ENCODE peak calls at places on chromosomes 3 and 15, in four cellular contexts. U is K562, H is WTC11, R is H1. Z is an unnamed sample.

GRCh38 chr15:78308422-78309021 is 9.1 kb upstream of the SKIC8 start:
- DNase-seq in R (peak; percentile 57), H (peak; percentile 95), U (peak; percentile 77), Z (peak; percentile 89)

GRCh38 chr3:111796566-111796965 is 62.5 kb upstream of the PHLDB2 start:
- DNase-seq in U (no peak), H (no peak), R (no peak), Z (no peak)

GRCh38 chr3:126888186-126888760 is 94.6 kb upstream of the PLXNA1 start:
- DNase-seq in R (no peak), H (no peak), U (no peak), Z (no peak)

GRCh38 chr3:38457111-38458003 is 3.7 kb downstream of the ACVR2B start:
- DNase-seq in U (peak; percentile 48), H (no peak), R (no peak), Z (no peak)

GRCh38 chr3:60240558-60240957 is 1010.7 kb downstream of the FHIT start:
- DNase-seq in R (no peak), H (no peak), U (no peak), Z (no peak)

GRCh38 chr15:48373855-48374421 is 42.7 kb downstream of the DUT start:
- DNase-seq in H (no peak), U (peak; percentile 47), R (no peak), Z (no peak)

GRCh38 chr15:64947211-64947610 is 35.5 kb downstream of the ANKDD1A start:
- DNase-seq in R (no peak), H (no peak), U (no peak), Z (no peak)

GRCh38 chr15:65426216-65426853 is 3.6 kb upstream of the IGDCC4 start:
- DNase-seq in R (no peak), H (no peak), U (no peak), Z (no peak)

GRCh38 chr15:65896231-65896630 is 26.9 kb downstream of the RAB11A start:
- DNase-seq in U (no peak), H (no peak), R (no peak), Z (no peak)

GRCh38 chr3:34351857-34352545 is 553.6 kb downstream of the PDCD6IP start:
- DNase-seq in U (no peak), H (no peak), R (no peak), Z (no peak)

GRCh38 chr3:58207954-58208353 is 2.8 kb downstream of the DNASE1L3 start:
- DNase-seq in H (no peak), R (no peak), U (no peak), Z (no peak)

GRCh38 chr3:187368251-187368733 is at the start of gene RTP4:
- DNase-seq in R (no peak), U (no peak), H (no peak), Z (no peak)

GRCh38 chr3:175207361-175207760 is 348.2 kb downstream of the NAALADL2 start:
- DNase-seq in R (no peak), H (no peak), U (no peak), Z (no peak)

GRCh38 chr3:159252772-159253384 is 451.0 kb downstream of the MFSD1 start:
- DNase-seq in U (peak; percentile 52), H (no peak), R (no peak), Z (peak; percentile 36)

GRCh38 chr3:178275793-178276192 is 260.4 kb upstream of the KCNMB2 start:
- DNase-seq in R (no peak), U (no peak), H (no peak), Z (no peak)

GRCh38 chr15:34886134-34886533 is 83.4 kb downstream of the AQR start:
- DNase-seq in H (no peak), R (no peak), U (no peak), Z (no peak)

GRCh38 chr15:89101302-89102191 is 13.3 kb downstream of the ABHD2 start:
- DNase-seq in R (no peak), U (no peak), H (no peak), Z (no peak)
- TF ChIP-seq TEAD4 in R (no peak), U (no peak), H (no peak), Z (peak; percentile 66)

GRCh38 chr3:129119365-129120100 is 2.1 kb downstream of the RAB43 start:
- DNase-seq in R (no peak), U (peak; percentile 54), H (no peak), Z (no peak)
- TF ChIP-seq TEAD4 in R (no peak), U (no peak), H (no peak), Z (no peak)

GRCh38 chr3:45992820-45993219 is 2.8 kb downstream of the FYCO1 start:
- DNase-seq in H (no peak), R (no peak), U (no peak), Z (no peak)
- TF ChIP-seq TEAD4 in H (no peak), R (no peak), U (no peak), Z (peak; percentile 8)

GRCh38 chr15:56765252-56765651 is 31.9 kb upstream of the ZNF280D start:
- DNase-seq in R (no peak), H (no peak), U (no peak), Z (no peak)
- TF ChIP-seq TEAD4 in R (no peak), H (no peak), U (no peak), Z (no peak)

DNA sequence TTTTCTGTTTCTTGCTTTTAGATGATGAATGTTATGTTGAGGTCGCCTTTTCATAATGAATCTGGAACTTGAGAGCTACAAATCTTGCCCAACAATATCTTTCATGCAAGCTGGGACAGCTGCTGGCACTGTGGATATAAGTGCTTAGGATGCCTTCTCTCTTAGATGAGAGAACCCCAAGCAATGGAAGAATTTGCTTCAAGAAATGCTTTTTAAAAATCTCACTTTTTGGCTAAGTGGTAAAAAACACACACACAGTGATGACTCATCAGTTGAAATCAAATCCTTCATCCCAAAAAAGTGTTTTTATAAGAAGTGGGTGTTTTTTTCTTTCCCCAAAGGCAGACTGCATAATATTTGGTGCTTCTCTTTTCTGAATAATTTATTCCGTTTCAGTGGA is 38.4 kb upstream of the GALNT15 start:
- DNase-seq in U (no peak), H (no peak), R (no peak), Z (no peak)
- TF ChIP-seq TEAD4 in U (no peak), H (no peak), R (no peak), Z (no peak)

DNA sequence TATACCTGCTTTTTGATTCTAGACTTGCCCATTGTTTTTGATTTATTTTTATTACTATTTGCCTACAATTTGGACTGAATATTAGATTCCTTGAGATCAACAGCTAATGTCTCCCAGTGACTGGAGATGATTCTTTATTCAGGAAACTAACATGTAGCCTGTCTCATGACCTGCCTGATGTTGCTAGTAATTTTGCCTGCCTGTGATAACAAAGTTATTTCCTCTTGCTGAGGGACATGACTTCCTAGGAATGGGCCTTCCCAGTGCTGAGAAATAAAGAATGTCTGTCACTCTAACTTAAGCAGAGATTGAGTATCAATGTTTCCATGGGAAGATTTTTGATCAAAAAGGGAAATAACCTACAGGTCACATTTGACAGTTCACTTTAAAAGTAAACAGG is 13.4 kb upstream of the NPHP3 start:
- DNase-seq in H (no peak), U (no peak), R (no peak), Z (no peak)
- TF ChIP-seq TEAD4 in H (no peak), U (no peak), R (no peak), Z (no peak)

DNA sequence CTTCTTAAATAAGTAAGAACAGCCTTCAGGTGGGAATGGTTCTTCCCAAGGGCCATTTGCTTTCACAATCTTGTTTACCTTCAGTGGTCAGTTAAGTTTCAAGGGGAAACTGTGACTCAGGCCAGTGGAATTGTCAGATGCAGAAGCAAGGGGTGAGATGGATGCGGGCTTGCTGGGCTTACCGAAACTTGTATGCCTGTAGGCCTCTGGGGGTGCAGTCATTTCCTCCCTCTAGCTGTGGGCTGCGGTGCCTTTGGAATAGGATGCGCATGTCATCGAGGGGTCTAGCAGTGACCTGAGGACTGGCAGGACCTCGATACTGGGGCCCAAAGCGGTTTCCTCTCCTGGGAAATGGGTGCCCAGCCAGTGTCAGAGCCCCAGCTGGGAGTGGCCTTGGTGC is 121.6 kb downstream of the EEFSEC start:
- DNase-seq in H (no peak), R (no peak), U (no peak), Z (no peak)
- TF ChIP-seq TEAD4 in H (no peak), R (no peak), U (no peak), Z (no peak)

GRCh38 chr3:23776352-23776891 is 29.3 kb upstream of the UBE2E1 start:
- DNase-seq in R (no peak), U (no peak), H (no peak), Z (no peak)

GRCh38 chr3:23778451-23778850 is 27.3 kb upstream of the UBE2E1 start:
- DNase-seq in H (no peak), U (no peak), R (no peak), Z (no peak)

GRCh38 chr3:23779841-23780240 is 25.9 kb upstream of the UBE2E1 start:
- DNase-seq in H (no peak), U (no peak), R (no peak), Z (no peak)

DNA sequence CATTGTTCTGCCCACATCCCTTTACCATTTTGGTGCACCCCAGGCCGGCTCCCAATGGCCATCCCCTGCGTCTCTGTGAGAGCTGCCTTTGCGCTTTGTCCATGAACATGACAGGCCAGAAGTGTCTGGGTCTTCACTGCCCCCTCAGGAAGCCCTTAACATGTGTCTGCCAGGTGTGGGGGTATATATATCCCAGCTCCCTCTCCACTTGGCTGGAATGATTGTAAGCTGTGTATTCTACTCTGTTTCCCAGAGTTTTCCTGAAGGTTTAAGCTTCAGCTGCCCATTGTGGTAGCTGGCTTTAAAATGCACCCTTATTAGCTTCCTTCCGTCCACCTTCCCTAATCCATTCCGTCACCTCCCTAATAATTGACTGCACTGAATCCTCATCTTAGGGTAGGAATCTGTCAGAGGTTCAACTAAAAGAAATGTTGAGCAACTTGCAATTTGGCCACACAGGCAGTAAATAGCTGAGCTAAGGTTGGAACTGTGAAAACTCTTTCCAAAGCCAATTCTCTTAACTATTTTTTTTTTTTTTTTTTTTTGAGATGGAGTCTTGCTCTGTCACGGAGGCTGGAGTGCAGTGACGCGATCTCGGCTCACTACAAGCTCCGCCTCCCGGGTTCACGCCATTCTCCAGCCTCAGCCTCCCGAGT is 30.4 kb upstream of the UBE2E1 start:
- DNase-seq in U (no peak), R (no peak), H (no peak), Z (no peak)
- TF ChIP-seq TEAD4 in U (no peak), R (no peak), H (no peak), Z (no peak)

DNA sequence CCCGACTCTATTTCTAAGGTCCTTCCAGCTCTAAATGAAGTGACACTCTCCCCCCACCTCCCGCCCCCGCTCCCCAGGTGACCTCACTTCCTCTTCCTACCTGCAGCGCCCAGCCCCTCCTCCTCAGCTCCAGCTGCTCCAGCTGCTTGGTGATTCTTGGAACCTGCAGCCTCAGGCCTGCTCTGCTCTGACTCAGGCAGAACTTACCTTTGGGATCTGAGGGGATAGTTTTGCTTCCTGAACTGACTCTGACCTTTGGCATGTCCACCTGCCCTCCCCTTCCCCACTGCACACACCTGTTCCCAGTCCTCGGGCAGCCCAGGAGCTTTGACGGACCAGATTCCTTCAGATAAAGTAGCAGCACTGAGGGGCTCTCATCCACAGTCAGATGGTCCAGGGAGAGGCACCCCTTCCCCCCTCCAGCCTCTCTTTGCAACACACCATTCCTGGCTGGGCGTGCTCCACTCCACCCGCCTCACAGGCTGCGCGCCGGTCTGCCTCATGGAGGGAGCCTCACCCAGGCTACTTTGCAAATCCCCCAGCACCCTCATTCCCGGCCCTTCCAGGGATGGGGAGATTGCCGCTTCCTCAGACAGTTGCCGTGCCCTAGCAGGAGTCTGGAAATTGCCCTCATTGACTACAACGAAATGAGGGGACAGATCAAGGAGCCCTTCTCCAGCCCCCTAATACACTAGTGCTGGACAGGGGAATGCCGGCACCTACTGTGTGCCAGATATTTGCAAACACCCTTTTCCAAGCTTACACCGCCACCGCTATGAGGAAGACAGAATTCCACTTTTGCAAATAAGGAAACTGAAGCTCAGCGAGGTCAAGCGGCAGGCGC is 695 bp upstream of the C15orf39 start:
- DNase-seq in U (peak; percentile 69), R (peak; percentile 63), H (peak; percentile 72), Z (no peak)
- TF ChIP-seq TEAD4 in U (no peak), R (no peak), H (no peak), Z (no peak)